ENCODE peak calls at places on chromosome 17, in five cellular contexts. A is pancreas, B is testis, P is epithelial cell of esophagus, Q is EL. M is an unnamed sample.

GRCh38 chr17:58331815-58332719 is 3.5 kb upstream of the TSPOAP1 start:
- DNase-seq in P (no peak), A (no peak), B (peak; percentile 53), Q (no peak), M (peak; percentile 32)

GRCh38 chr17:62778990-62779681 is 29.0 kb downstream of the MARCHF10 start:
- DNase-seq in A (peak; percentile 16), B (peak; percentile 26), P (peak; percentile 100), Q (peak; percentile 99), M (peak; percentile 59)

GRCh38 chr17:27544350-27545131 is 86.4 kb upstream of the LGALS9 start:
- DNase-seq in A (no peak), P (no peak), B (no peak), Q (no peak), M (no peak)

GRCh38 chr17:61570118-61570517 is 20.9 kb downstream of the NACA2 start:
- DNase-seq in Q (peak; percentile 23), B (no peak), P (peak; percentile 26), A (no peak), M (no peak)

GRCh38 chr17:1597861-1598342 is 30.7 kb downstream of the SLC43A2 start:
- DNase-seq in Q (no peak), P (peak; percentile 83), A (no peak), B (no peak), M (no peak)

GRCh38 chr17:78142113-78142861 is 3.9 kb upstream of the C17orf99 start:
- DNase-seq in P (peak; percentile 99), B (no peak), Q (peak; percentile 47), A (peak; percentile 76), M (no peak)

GRCh38 chr17:39929657-39930407 is 2.3 kb downstream of the LRRC3C start:
- DNase-seq in A (no peak), Q (peak; percentile 92), B (no peak), P (peak; percentile 70), M (no peak)

GRCh38 chr17:17235212-17236174 is 1.5 kb downstream of the FLCN start:
- DNase-seq in P (peak; percentile 66), A (no peak), B (peak; percentile 48), Q (peak; percentile 56), M (no peak)

GRCh38 chr17:17063546-17064122 is 21.4 kb downstream of the MPRIP start:
- DNase-seq in B (peak; percentile 70), Q (peak; percentile 55), P (peak; percentile 34), A (no peak), M (no peak)

GRCh38 chr17:67386965-67387551 is 10.0 kb downstream of the PITPNC1 start:
- DNase-seq in Q (peak; percentile 48), B (peak; percentile 69), P (peak; percentile 60), A (no peak), M (no peak)

GRCh38 chr17:82097187-82097918 is 683 bp downstream of the FASN start:
- DNase-seq in P (peak; percentile 35), A (peak; percentile 42), B (peak; percentile 47), Q (peak; percentile 66), M (peak; percentile 39)

GRCh38 chr17:75817571-75817970 is 26.6 kb downstream of the UNC13D start:
- DNase-seq in P (no peak), A (no peak), Q (no peak), B (no peak), M (no peak)

GRCh38 chr17:29042679-29043538 is at the start of gene PIPOX:
- DNase-seq in Q (peak; percentile 59), A (peak; percentile 8), B (no peak), P (peak; percentile 20), M (no peak)

GRCh38 chr17:41417576-41418015 is 6.8 kb downstream of the KRT37 start:
- DNase-seq in A (no peak), P (peak; percentile 88), B (no peak), Q (no peak), M (no peak)

GRCh38 chr17:44940321-44940720 is 7.3 kb downstream of the KIF18B start:
- DNase-seq in B (no peak), P (peak; percentile 81), Q (peak; percentile 76), A (no peak), M (no peak)

GRCh38 chr17:18932360-18933055 is 19.5 kb upstream of the SLC5A10 start:
- DNase-seq in B (no peak), P (no peak), A (no peak), Q (no peak), M (no peak)

GRCh38 chr17:33154869-33155455 is 138.1 kb downstream of the ASIC2 start:
- DNase-seq in A (no peak), B (no peak), Q (no peak), P (no peak), M (no peak)

GRCh38 chr17:57962441-57963148 is 7.4 kb upstream of the CUEDC1 start:
- DNase-seq in A (no peak), Q (no peak), B (no peak), P (no peak), M (no peak)

GRCh38 chr17:79747508-79748295 is 17.0 kb downstream of the ENPP7 start:
- DNase-seq in B (peak; percentile 39), P (no peak), Q (no peak), A (no peak), M (no peak)

GRCh38 chr17:83067718-83068261 is 11.6 kb upstream of the METRNL start:
- DNase-seq in P (no peak), B (no peak), Q (no peak), A (no peak), M (no peak)

GRCh38 chr17:79633154-79633553 is 22.3 kb upstream of the RBFOX3 start:
- DNase-seq in Q (no peak), A (no peak), P (no peak), B (peak; percentile 7), M (peak; percentile 10)

GRCh38 chr17:77790143-77790829 is 168.2 kb upstream of the TNRC6C start:
- DNase-seq in P (no peak), Q (no peak), B (no peak), A (no peak), M (no peak)

GRCh38 chr17:48068491-48068961 is 20.4 kb downstream of the NFE2L1 start:
- DNase-seq in Q (peak; percentile 74), B (no peak), A (no peak), P (no peak), M (no peak)

GRCh38 chr17:65809366-65809765 is 247.9 kb upstream of the AXIN2 start:
- DNase-seq in B (no peak), P (peak; percentile 37), Q (no peak), A (no peak), M (no peak)

GRCh38 chr17:74192950-74193781 is 10.3 kb upstream of the RPL38 start:
- DNase-seq in Q (no peak), A (no peak), B (peak; percentile 36), P (peak; percentile 69), M (no peak)

GRCh38 chr17:27545562-27546229 is 85.3 kb upstream of the LGALS9 start:
- DNase-seq in B (no peak), A (peak; percentile 80), P (no peak), Q (no peak), M (no peak)

GRCh38 chr17:61362396-61362795 is 37.2 kb upstream of the TBX2 start:
- DNase-seq in B (no peak), P (no peak), Q (no peak), A (no peak), M (no peak)

GRCh38 chr17:77322534-77323412 is 182.0 kb downstream of the SEC14L1 start:
- DNase-seq in A (peak; percentile 41), B (peak; percentile 71), Q (peak; percentile 99), P (peak; percentile 94), M (peak; percentile 93)

GRCh38 chr17:45430738-45431530 is 1.7 kb downstream of the ARHGAP27 start:
- DNase-seq in P (peak; percentile 90), B (no peak), A (peak; percentile 59), Q (no peak), M (no peak)

GRCh38 chr17:70054961-70055360 is 20.1 kb upstream of the KCNJ16 start:
- DNase-seq in B (no peak), Q (no peak), P (no peak), A (no peak), M (no peak)

GRCh38 chr17:48641541-48642058 is 15.4 kb upstream of the HOXB9 start:
- DNase-seq in B (no peak), A (no peak), P (no peak), Q (no peak), M (no peak)

GRCh38 chr17:60167095-60167741 is 17.4 kb downstream of the CA4 start:
- DNase-seq in Q (peak; percentile 35), B (no peak), A (peak; percentile 72), P (no peak), M (no peak)

GRCh38 chr17:8470447-8471047 is 34.9 kb downstream of the NDEL1 start:
- DNase-seq in A (no peak), P (no peak), B (peak; percentile 93), Q (no peak), M (peak; percentile 64)

GRCh38 chr17:3966720-3967363 is 2.6 kb upstream of the ATP2A3 start:
- DNase-seq in A (peak; percentile 83), P (no peak), B (no peak), Q (no peak), M (no peak)

GRCh38 chr17:79402275-79402674 is 208.6 kb downstream of the RBFOX3 start:
- DNase-seq in A (no peak), B (no peak), P (no peak), Q (no peak), M (no peak)

GRCh38 chr17:4276514-4276913 is 12.7 kb upstream of the ANKFY1 start:
- DNase-seq in Q (no peak), B (no peak), P (no peak), A (no peak), M (no peak)

GRCh38 chr17:44279586-44280344 is 11.8 kb upstream of the SLC4A1 start:
- DNase-seq in B (peak; percentile 89), Q (peak; percentile 94), P (peak; percentile 45), A (peak; percentile 73), M (peak; percentile 53)

GRCh38 chr17:35022536-35023063 is 40.9 kb downstream of the RFFL start:
- DNase-seq in Q (peak; percentile 88), A (peak; percentile 23), B (peak; percentile 23), P (peak; percentile 89), M (peak; percentile 64)

M was measured in uterus.